ENCODE peak calls at places on chromosomes 13 and 19, in four cellular contexts. G is lung, U is osteocyte, K is AG10803. Y is an unnamed sample.

GRCh38 chr13:112042496-112042895 is 24.5 kb upstream of the SOX1 start:
- DNase-seq in G (no peak), U (no peak), K (no peak), Y (no peak)

GRCh38 chr13:36130168-36130541 is 1.0 kb downstream of the DCLK1 start:
- DNase-seq in G (no peak), U (no peak), K (no peak), Y (no peak)

GRCh38 chr19:4267901-4268815 is 10.9 kb upstream of the SHD start:
- DNase-seq in G (no peak), U (no peak), K (no peak), Y (no peak)

GRCh38 chr19:19595171-19595701 is 23.3 kb downstream of the PBX4 start:
- DNase-seq in G (peak), U (no peak), K (peak), Y (no peak)

GRCh38 chr13:39503048-39503447 is 99.9 kb downstream of the LHFPL6 start:
- DNase-seq in G (no peak), U (no peak), K (no peak), Y (no peak)

GRCh38 chr13:76965759-76966421 is 17.6 kb downstream of the ACOD1 start:
- DNase-seq in G (no peak), U (peak), K (peak), Y (no peak)

GRCh38 chr19:44005968-44006367 is 3.2 kb downstream of the ZNF230 start:
- DNase-seq in G (no peak), U (no peak), K (peak), Y (no peak)

GRCh38 chr19:28823338-28823961 is 389.5 kb downstream of the UQCRFS1 start:
- DNase-seq in G (no peak), U (no peak), K (no peak), Y (no peak)

GRCh38 chr19:18194554-18195238 is 1.7 kb downstream of the MPV17L2 start:
- DNase-seq in G (no peak), U (no peak), K (no peak), Y (no peak)

GRCh38 chr19:45528744-45529453 is 21.6 kb downstream of the VASP start:
- DNase-seq in G (peak), U (no peak), K (no peak), Y (no peak)

GRCh38 chr13:37417042-37417441 is 181.5 kb downstream of the POSTN start:
- DNase-seq in G (no peak), U (no peak), K (no peak), Y (no peak)

GRCh38 chr19:5718032-5718578 is 1.8 kb downstream of the LONP1 start:
- DNase-seq in G (no peak), U (no peak), K (peak), Y (no peak)

GRCh38 chr19:35899547-35900214 is 659 bp downstream of the NFKBID start:
- DNase-seq in G (peak), U (peak), K (peak), Y (peak)

GRCh38 chr19:45554481-45554880 is 30.1 kb downstream of the OPA3 start:
- DNase-seq in G (no peak), U (no peak), K (no peak), Y (no peak)

GRCh38 chr13:40664100-40665060 is 2.1 kb downstream of the FOXO1 start:
- DNase-seq in G (peak), U (no peak), K (peak), Y (peak)

GRCh38 chr19:2428027-2428690 is 773 bp upstream of the TIMM13 start:
- DNase-seq in G (no peak), U (no peak), K (peak), Y (no peak)

GRCh38 chr13:98510156-98510509 is 66.8 kb downstream of the STK24 start:
- DNase-seq in G (no peak), U (peak), K (no peak), Y (no peak)

GRCh38 chr13:84121456-84121855 is 239.2 kb upstream of the SLITRK1 start:
- DNase-seq in G (no peak), U (no peak), K (peak), Y (no peak)

GRCh38 chr19:33344210-33344609 is 29.3 kb upstream of the CEBPG start:
- DNase-seq in G (no peak), U (no peak), K (peak), Y (no peak)

GRCh38 chr19:54937926-54938325 is 9.4 kb downstream of the NLRP7 start:
- DNase-seq in G (no peak), U (no peak), K (no peak), Y (no peak)

GRCh38 chr13:48562296-48563066 is 29.6 kb upstream of the RCBTB2 start:
- DNase-seq in G (no peak), U (no peak), K (no peak), Y (no peak)

GRCh38 chr19:32346901-32347300 is 1.5 kb downstream of the ZNF507 start:
- DNase-seq in G (no peak), U (no peak), K (no peak), Y (no peak)

GRCh38 chr19:33622809-33623511 is 1.2 kb downstream of the CHST8 start:
- DNase-seq in G (no peak), U (no peak), K (no peak), Y (no peak)

GRCh38 chr13:24709186-24709913 is 29.1 kb downstream of the ATP12A start:
- DNase-seq in G (no peak), U (no peak), K (no peak), Y (no peak)

GRCh38 chr13:113739527-113740285 is 19.3 kb upstream of the TMEM255B start:
- DNase-seq in G (no peak), U (no peak), K (no peak), Y (no peak)

GRCh38 chr19:56595548-56595899 is 422 bp downstream of the ZNF71 start:
- DNase-seq in G (no peak), U (no peak), K (no peak), Y (no peak)

GRCh38 chr13:24215732-24216131 is 55.2 kb downstream of the SPATA13 start:
- DNase-seq in G (no peak), U (no peak), K (peak), Y (no peak)

GRCh38 chr19:34187011-34187410 is 14.7 kb downstream of the LSM14A start:
- DNase-seq in G (no peak), U (no peak), K (no peak), Y (no peak)

GRCh38 chr13:62879071-62879470 is 1463.4 kb upstream of the PCDH20 start:
- DNase-seq in G (no peak), U (no peak), K (peak), Y (no peak)

GRCh38 chr13:102461302-102461701 is 59.5 kb upstream of the FGF14 start:
- DNase-seq in G (no peak), U (no peak), K (no peak), Y (no peak)

GRCh38 chr19:19647037-19647835 is 3.8 kb upstream of the GMIP start:
- DNase-seq in G (no peak), U (no peak), K (no peak), Y (no peak)

GRCh38 chr13:98965325-98965724 is 12.5 kb downstream of the DOCK9 start:
- DNase-seq in G (no peak), U (no peak), K (no peak), Y (no peak)

GRCh38 chr13:44142911-44143665 is 230.5 kb upstream of the SERP2 start:
- DNase-seq in G (no peak), U (no peak), K (no peak), Y (no peak)

GRCh38 chr13:80239571-80240255 is 101.2 kb downstream of the SPRY2 start:
- DNase-seq in G (no peak), U (no peak), K (no peak), Y (no peak)

GRCh38 chr13:49098771-49099512 is 121.2 kb upstream of the MLNR start:
- DNase-seq in G (no peak), U (no peak), K (peak), Y (no peak)

GRCh38 chr13:98285317-98285716 is 108.2 kb upstream of the RNF113B start:
- DNase-seq in G (no peak), U (no peak), K (peak), Y (no peak)

GRCh38 chr19:2481466-2481865 is 5.5 kb downstream of the GADD45B start:
- DNase-seq in G (no peak), U (no peak), K (no peak), Y (no peak)

GRCh38 chr13:19633340-19634128 is at the start of gene MPHOSPH8:
- DNase-seq in G (peak), U (peak), K (peak), Y (peak)

GRCh38 chr13:110963554-110963970 is 48.7 kb upstream of the ANKRD10 start:
- DNase-seq in G (no peak), U (no peak), K (no peak), Y (no peak)

GRCh38 chr13:110965038-110965754 is 50.3 kb upstream of the ANKRD10 start:
- DNase-seq in G (no peak), U (no peak), K (no peak), Y (no peak)

GRCh38 chr13:110961959-110962358 is 47.1 kb upstream of the ANKRD10 start:
- DNase-seq in G (no peak), U (no peak), K (no peak), Y (no peak)

GRCh38 chr13:110964229-110965037 is 49.6 kb upstream of the ANKRD10 start:
- DNase-seq in G (no peak), U (no peak), K (no peak), Y (no peak)

GRCh38 chr13:110965755-110966134 is 50.9 kb upstream of the ANKRD10 start:
- DNase-seq in G (no peak), U (no peak), K (no peak), Y (no peak)
- TF ChIP-seq CTCF in G (no peak), U (no peak), K (no peak), Y (no peak)

DNA sequence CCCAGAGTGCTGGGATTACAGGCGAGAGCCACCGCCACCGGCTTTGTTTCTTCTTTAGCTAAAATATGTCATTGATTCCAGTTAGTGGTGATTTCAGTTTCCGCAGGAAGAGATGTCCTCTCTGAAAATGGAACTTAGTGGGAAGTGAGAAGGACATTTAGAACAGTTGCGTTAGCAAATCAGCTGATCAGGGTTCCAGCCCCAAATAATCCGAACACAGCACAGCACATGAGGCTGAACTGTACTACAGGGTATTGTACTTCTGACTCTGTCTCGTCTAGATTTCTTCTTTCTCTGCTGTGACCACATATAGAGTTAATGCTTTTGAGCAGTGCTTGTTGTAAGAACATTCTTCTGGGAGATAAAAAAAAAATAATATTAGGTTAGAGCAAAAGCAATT is 314.4 kb downstream of the MYO16 start:
- DNase-seq in G (no peak), U (no peak), K (no peak), Y (no peak)
- TF ChIP-seq CTCF in G (no peak), U (no peak), K (no peak), Y (no peak)

DNA sequence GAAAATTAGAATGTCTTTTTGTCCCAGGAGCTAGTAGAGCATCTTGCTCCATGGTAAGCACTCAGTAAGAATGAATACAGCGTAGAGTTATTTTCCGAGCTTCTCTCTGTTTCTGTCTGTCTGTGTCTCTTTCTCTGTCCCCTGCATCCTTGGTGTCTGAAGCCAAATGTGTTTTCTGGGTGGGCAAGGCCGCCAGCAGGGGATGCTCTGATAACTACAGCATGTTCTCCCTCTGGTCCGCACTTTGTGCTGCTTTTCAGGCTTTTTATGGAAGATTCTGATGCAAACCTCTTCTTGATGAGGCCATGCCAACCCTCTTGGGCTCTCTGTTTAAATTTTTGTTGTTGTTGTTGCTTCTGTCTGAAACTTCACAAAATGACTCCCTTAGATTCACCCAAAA is 142.8 kb upstream of the UBL3 start:
- DNase-seq in G (no peak), U (no peak), K (no peak), Y (no peak)
- TF ChIP-seq CTCF in G (no peak), U (no peak), K (no peak), Y (no peak)

GRCh38 chr13:50230365-50230978 is 215.2 kb downstream of the KCNRG start:
- DNase-seq in G (no peak), U (no peak), K (peak), Y (no peak)

GRCh38 chr13:50229935-50230334 is 214.7 kb downstream of the KCNRG start:
- DNase-seq in G (no peak), U (no peak), K (no peak), Y (no peak)

GRCh38 chr13:50227356-50227755 is 212.1 kb downstream of the KCNRG start:
- DNase-seq in G (no peak), U (no peak), K (no peak), Y (no peak)

GRCh38 chr13:50226515-50227147 is 211.4 kb downstream of the KCNRG start:
- DNase-seq in G (no peak), U (no peak), K (no peak), Y (no peak)

GRCh38 chr13:50228527-50228926 is 213.3 kb downstream of the KCNRG start:
- DNase-seq in G (no peak), U (no peak), K (no peak), Y (no peak)
- TF ChIP-seq CTCF in G (no peak), U (no peak), K (no peak), Y (no peak)

DNA sequence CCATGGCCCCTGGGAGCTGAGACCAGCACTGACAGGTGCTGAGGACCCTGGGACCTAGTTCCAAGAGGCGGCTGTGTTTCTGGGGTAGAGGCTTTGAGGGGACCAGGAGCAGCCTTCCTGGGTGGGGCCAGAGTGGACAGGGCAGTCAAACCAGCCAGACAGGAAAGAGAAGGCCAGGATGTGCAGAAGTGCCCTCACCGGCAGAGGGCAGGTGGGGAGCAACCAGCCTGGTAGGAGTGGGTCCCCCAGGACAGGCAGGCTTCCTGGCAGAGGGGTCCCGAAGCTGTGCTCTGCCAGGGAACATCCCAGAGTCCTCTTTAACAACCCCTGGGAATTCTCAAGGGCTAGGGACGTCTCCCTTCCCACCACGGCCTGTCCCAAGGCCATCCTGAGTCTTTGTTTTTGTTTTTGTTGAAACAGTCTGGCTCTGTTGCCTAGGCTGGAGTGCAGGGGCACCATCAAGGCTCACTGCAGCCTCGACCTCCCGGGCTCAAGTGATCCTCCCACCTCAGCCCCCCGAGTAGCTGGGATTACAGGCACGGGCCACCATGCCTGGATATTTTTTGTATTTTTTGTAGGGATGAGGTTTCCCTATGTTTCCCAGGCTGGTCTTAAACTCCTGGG is 3.0 kb upstream of the HIPK4 start:
- DNase-seq in G (peak), U (no peak), K (no peak), Y (no peak)
- TF ChIP-seq CTCF in G (peak), U (no peak), K (peak), Y (no peak)

GRCh38 chr19:14300281-14300680 is 81.0 kb upstream of the ADGRE5 start:
- DNase-seq in G (no peak), U (no peak), K (no peak), Y (no peak)
- TF ChIP-seq CTCF in G (no peak), U (no peak), K (no peak), Y (no peak)

DNA sequence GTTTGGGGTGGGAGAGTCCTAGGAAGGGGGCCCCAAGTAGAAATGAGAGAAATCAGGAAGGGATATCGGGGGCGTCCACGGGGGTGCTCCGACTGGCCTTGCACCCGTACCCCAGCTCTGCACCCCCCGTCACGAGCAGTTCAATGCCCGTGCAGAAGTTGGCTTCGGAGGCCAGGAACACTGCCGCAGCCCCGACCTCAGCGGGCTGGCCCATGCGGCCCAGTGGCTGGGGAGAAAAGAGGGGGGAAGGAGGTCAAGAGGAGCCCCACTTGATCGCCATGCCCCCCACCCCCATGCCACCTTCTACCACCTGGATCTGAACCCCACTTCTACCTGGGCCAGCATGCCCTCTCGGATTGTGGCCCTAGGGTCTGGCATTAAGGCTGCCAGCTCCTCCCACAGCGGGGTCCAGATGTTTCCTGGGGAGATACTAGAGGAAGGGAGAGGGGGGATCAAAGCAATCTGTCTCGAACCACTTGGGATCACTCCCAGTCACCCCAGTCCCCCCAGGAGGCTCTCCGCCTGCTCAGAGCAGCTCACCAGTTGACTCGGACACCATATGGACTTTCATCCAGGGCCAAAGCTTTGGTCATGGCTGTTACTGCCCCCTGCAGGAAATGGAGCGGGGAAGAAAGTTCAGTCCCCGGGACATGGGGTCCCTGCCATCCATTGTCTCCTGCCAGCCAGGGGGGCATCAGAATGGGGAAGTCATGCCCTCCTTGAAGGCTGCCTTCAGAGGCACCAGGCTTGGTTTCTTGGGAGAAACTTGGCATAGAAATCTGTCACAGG is 2.5 kb upstream of the BCAT2 start:
- DNase-seq in G (no peak), U (no peak), K (no peak), Y (no peak)
- TF ChIP-seq CTCF in G (no peak), U (peak), K (no peak), Y (peak)